ENCODE peak calls at places on chromosomes 2 and 18, in eight cellular contexts. One of them, this sample, is unnamed.

GRCh38 chr2:226772389-226773179 is 27.0 kb downstream of the IRS1 start:
- DNase-seq in HCT116: no peak
- DNase-seq in PC-3: no peak
- DNase-seq in GM23338: no peak
- DNase-seq in OCI-LY7: peak; percentile 95
- DNase-seq in MM.1S: peak; percentile 99
- DNase-seq in neural progenitor cell: no peak
- DNase-seq in SK-N-SH: no peak
- DNase-seq in this sample: no peak

GRCh38 chr2:137888845-137889244 is 75.4 kb upstream of the HNMT start:
- DNase-seq in MM.1S: peak; percentile 45
- DNase-seq in neural progenitor cell: peak; percentile 67
- DNase-seq in HCT116: peak; percentile 10
- DNase-seq in SK-N-SH: peak; percentile 25
- DNase-seq in OCI-LY7: no peak
- DNase-seq in GM23338: peak; percentile 75
- DNase-seq in PC-3: peak; percentile 66
- DNase-seq in this sample: peak; percentile 61

GRCh38 chr18:24027156-24027555 is 12.6 kb downstream of the TTC39C start:
- DNase-seq in MM.1S: no peak
- DNase-seq in HCT116: no peak
- DNase-seq in GM23338: no peak
- DNase-seq in SK-N-SH: no peak
- DNase-seq in PC-3: peak; percentile 84
- DNase-seq in neural progenitor cell: no peak
- DNase-seq in OCI-LY7: no peak
- DNase-seq in this sample: no peak

GRCh38 chr2:38010995-38011394 is 65.0 kb downstream of the CYP1B1 start:
- DNase-seq in MM.1S: no peak
- DNase-seq in GM23338: no peak
- DNase-seq in HCT116: no peak
- DNase-seq in OCI-LY7: no peak
- DNase-seq in PC-3: peak; percentile 91
- DNase-seq in SK-N-SH: no peak
- DNase-seq in neural progenitor cell: no peak
- DNase-seq in this sample: no peak

GRCh38 chr2:18050001-18050400 is 171.5 kb downstream of the KCNS3 start:
- DNase-seq in neural progenitor cell: no peak
- DNase-seq in OCI-LY7: no peak
- DNase-seq in MM.1S: no peak
- DNase-seq in HCT116: no peak
- DNase-seq in SK-N-SH: no peak
- DNase-seq in PC-3: peak; percentile 45
- DNase-seq in GM23338: no peak
- DNase-seq in this sample: no peak

GRCh38 chr2:109061736-109062557 is 67.1 kb upstream of the SH3RF3 start:
- DNase-seq in OCI-LY7: no peak
- DNase-seq in MM.1S: no peak
- DNase-seq in GM23338: no peak
- DNase-seq in HCT116: no peak
- DNase-seq in neural progenitor cell: no peak
- DNase-seq in SK-N-SH: no peak
- DNase-seq in PC-3: no peak
- DNase-seq in this sample: peak; percentile 69

GRCh38 chr18:49495480-49495879 is 8.4 kb upstream of the C18orf32 start:
- DNase-seq in OCI-LY7: no peak
- DNase-seq in HCT116: no peak
- DNase-seq in MM.1S: no peak
- DNase-seq in SK-N-SH: no peak
- DNase-seq in GM23338: no peak
- DNase-seq in PC-3: no peak
- DNase-seq in neural progenitor cell: no peak
- DNase-seq in this sample: no peak

GRCh38 chr2:49416252-49416651 is 261.9 kb upstream of the FSHR start:
- DNase-seq in HCT116: no peak
- DNase-seq in PC-3: no peak
- DNase-seq in OCI-LY7: no peak
- DNase-seq in GM23338: no peak
- DNase-seq in neural progenitor cell: no peak
- DNase-seq in SK-N-SH: no peak
- DNase-seq in MM.1S: no peak
- DNase-seq in this sample: peak; percentile 14

GRCh38 chr2:137467246-137467862 is 496.9 kb upstream of the HNMT start:
- DNase-seq in MM.1S: peak; percentile 36
- DNase-seq in neural progenitor cell: peak; percentile 61
- DNase-seq in OCI-LY7: peak; percentile 39
- DNase-seq in SK-N-SH: peak; percentile 44
- DNase-seq in PC-3: peak; percentile 71
- DNase-seq in GM23338: peak; percentile 72
- DNase-seq in HCT116: no peak
- DNase-seq in this sample: peak; percentile 67

GRCh38 chr18:62987859-62988258 is 272.5 kb downstream of the PHLPP1 start:
- DNase-seq in GM23338: no peak
- DNase-seq in PC-3: no peak
- DNase-seq in MM.1S: no peak
- DNase-seq in OCI-LY7: no peak
- DNase-seq in HCT116: no peak
- DNase-seq in neural progenitor cell: no peak
- DNase-seq in SK-N-SH: no peak
- DNase-seq in this sample: no peak

GRCh38 chr2:237509905-237510304 is 22.9 kb downstream of the MLPH start:
- DNase-seq in MM.1S: no peak
- DNase-seq in PC-3: no peak
- DNase-seq in GM23338: no peak
- DNase-seq in OCI-LY7: no peak
- DNase-seq in HCT116: no peak
- DNase-seq in neural progenitor cell: no peak
- DNase-seq in SK-N-SH: no peak
- DNase-seq in this sample: no peak

GRCh38 chr2:152600698-152601097 is 116.6 kb downstream of the PRPF40A start:
- DNase-seq in HCT116: no peak
- DNase-seq in OCI-LY7: no peak
- DNase-seq in SK-N-SH: no peak
- DNase-seq in GM23338: no peak
- DNase-seq in neural progenitor cell: no peak
- DNase-seq in MM.1S: no peak
- DNase-seq in PC-3: no peak
- DNase-seq in this sample: no peak

GRCh38 chr2:129069875-129070594 is 751.4 kb upstream of the HS6ST1 start:
- DNase-seq in SK-N-SH: no peak
- DNase-seq in GM23338: no peak
- DNase-seq in neural progenitor cell: no peak
- DNase-seq in MM.1S: no peak
- DNase-seq in OCI-LY7: no peak
- DNase-seq in HCT116: no peak
- DNase-seq in PC-3: no peak
- DNase-seq in this sample: peak; percentile 40

GRCh38 chr2:69916151-69916550 is 1.2 kb downstream of the MXD1 start:
- DNase-seq in MM.1S: no peak
- DNase-seq in GM23338: no peak
- DNase-seq in neural progenitor cell: no peak
- DNase-seq in SK-N-SH: no peak
- DNase-seq in PC-3: peak; percentile 74
- DNase-seq in HCT116: no peak
- DNase-seq in OCI-LY7: no peak
- DNase-seq in this sample: no peak

GRCh38 chr2:233480490-233481202 is 85.9 kb downstream of the USP40 start:
- DNase-seq in HCT116: no peak
- DNase-seq in PC-3: peak; percentile 76
- DNase-seq in SK-N-SH: no peak
- DNase-seq in OCI-LY7: peak; percentile 71
- DNase-seq in neural progenitor cell: peak; percentile 27
- DNase-seq in GM23338: no peak
- DNase-seq in MM.1S: no peak
- DNase-seq in this sample: no peak

GRCh38 chr2:193818801-193819499 is 1624.2 kb upstream of the TMEFF2 start:
- DNase-seq in HCT116: no peak
- DNase-seq in neural progenitor cell: no peak
- DNase-seq in SK-N-SH: no peak
- DNase-seq in OCI-LY7: no peak
- DNase-seq in MM.1S: no peak
- DNase-seq in PC-3: no peak
- DNase-seq in GM23338: no peak
- DNase-seq in this sample: no peak

GRCh38 chr2:53452957-53453748 is 314.5 kb upstream of the CHAC2 start:
- DNase-seq in OCI-LY7: no peak
- DNase-seq in SK-N-SH: no peak
- DNase-seq in GM23338: no peak
- DNase-seq in MM.1S: no peak
- DNase-seq in HCT116: no peak
- DNase-seq in neural progenitor cell: no peak
- DNase-seq in PC-3: no peak
- DNase-seq in this sample: peak; percentile 11

GRCh38 chr2:241844066-241844728 is 14.5 kb downstream of the PDCD1 start:
- DNase-seq in OCI-LY7: no peak
- DNase-seq in neural progenitor cell: peak; percentile 79
- DNase-seq in HCT116: peak; percentile 32
- DNase-seq in PC-3: peak; percentile 69
- DNase-seq in MM.1S: peak; percentile 65
- DNase-seq in SK-N-SH: peak; percentile 87
- DNase-seq in GM23338: peak; percentile 73
- DNase-seq in this sample: peak; percentile 93

GRCh38 chr2:118667964-118668363 is 179.5 kb downstream of the EN1 start:
- DNase-seq in neural progenitor cell: no peak
- DNase-seq in GM23338: no peak
- DNase-seq in MM.1S: no peak
- DNase-seq in SK-N-SH: no peak
- DNase-seq in OCI-LY7: no peak
- DNase-seq in HCT116: no peak
- DNase-seq in PC-3: peak; percentile 27
- DNase-seq in this sample: no peak

GRCh38 chr18:3579701-3580100 is 129.7 kb downstream of the TGIF1 start:
- DNase-seq in neural progenitor cell: no peak
- DNase-seq in MM.1S: no peak
- DNase-seq in OCI-LY7: no peak
- DNase-seq in GM23338: no peak
- DNase-seq in PC-3: peak; percentile 58
- DNase-seq in SK-N-SH: no peak
- DNase-seq in HCT116: no peak
- DNase-seq in this sample: no peak

GRCh38 chr2:46983065-46983801 is 67.6 kb upstream of the MCFD2 start:
- DNase-seq in OCI-LY7: peak; percentile 94
- DNase-seq in PC-3: peak; percentile 55
- DNase-seq in GM23338: no peak
- DNase-seq in neural progenitor cell: no peak
- DNase-seq in HCT116: no peak
- DNase-seq in SK-N-SH: peak; percentile 63
- DNase-seq in MM.1S: peak; percentile 91
- DNase-seq in this sample: no peak

GRCh38 chr2:238714038-238714528 is 133.8 kb upstream of the TWIST2 start:
- DNase-seq in neural progenitor cell: no peak
- DNase-seq in HCT116: no peak
- DNase-seq in MM.1S: no peak
- DNase-seq in OCI-LY7: no peak
- DNase-seq in PC-3: no peak
- DNase-seq in SK-N-SH: no peak
- DNase-seq in GM23338: no peak
- DNase-seq in this sample: no peak
- TF ChIP-seq EZH2phosphoT487 in neural progenitor cell: no peak
- TF ChIP-seq EZH2phosphoT487 in HCT116: no peak
- TF ChIP-seq EZH2phosphoT487 in MM.1S: no peak
- TF ChIP-seq EZH2phosphoT487 in OCI-LY7: no peak
- TF ChIP-seq EZH2phosphoT487 in PC-3: no peak
- TF ChIP-seq EZH2phosphoT487 in SK-N-SH: no peak
- TF ChIP-seq EZH2phosphoT487 in GM23338: no peak
- TF ChIP-seq EZH2phosphoT487 in this sample: no peak

GRCh38 chr2:165467921-165468320 is 1.6 kb upstream of the CSRNP3 start:
- DNase-seq in PC-3: no peak
- DNase-seq in MM.1S: no peak
- DNase-seq in OCI-LY7: no peak
- DNase-seq in GM23338: peak; percentile 54
- DNase-seq in SK-N-SH: no peak
- DNase-seq in HCT116: no peak
- DNase-seq in neural progenitor cell: no peak
- DNase-seq in this sample: no peak

GRCh38 chr2:165471349-165471975 is 2.0 kb downstream of the CSRNP3 start:
- DNase-seq in SK-N-SH: peak; percentile 15
- DNase-seq in MM.1S: no peak
- DNase-seq in neural progenitor cell: no peak
- DNase-seq in GM23338: no peak
- DNase-seq in HCT116: no peak
- DNase-seq in PC-3: no peak
- DNase-seq in OCI-LY7: no peak
- DNase-seq in this sample: no peak

GRCh38 chr2:165466386-165466785 is 3.1 kb upstream of the CSRNP3 start:
- DNase-seq in PC-3: no peak
- DNase-seq in GM23338: no peak
- DNase-seq in SK-N-SH: no peak
- DNase-seq in neural progenitor cell: no peak
- DNase-seq in MM.1S: no peak
- DNase-seq in OCI-LY7: no peak
- DNase-seq in HCT116: no peak
- DNase-seq in this sample: no peak

GRCh38 chr2:165470351-165470750 is 853 bp downstream of the CSRNP3 start:
- DNase-seq in OCI-LY7: no peak
- DNase-seq in GM23338: no peak
- DNase-seq in SK-N-SH: no peak
- DNase-seq in MM.1S: no peak
- DNase-seq in PC-3: no peak
- DNase-seq in neural progenitor cell: no peak
- DNase-seq in HCT116: no peak
- DNase-seq in this sample: no peak

DNA sequence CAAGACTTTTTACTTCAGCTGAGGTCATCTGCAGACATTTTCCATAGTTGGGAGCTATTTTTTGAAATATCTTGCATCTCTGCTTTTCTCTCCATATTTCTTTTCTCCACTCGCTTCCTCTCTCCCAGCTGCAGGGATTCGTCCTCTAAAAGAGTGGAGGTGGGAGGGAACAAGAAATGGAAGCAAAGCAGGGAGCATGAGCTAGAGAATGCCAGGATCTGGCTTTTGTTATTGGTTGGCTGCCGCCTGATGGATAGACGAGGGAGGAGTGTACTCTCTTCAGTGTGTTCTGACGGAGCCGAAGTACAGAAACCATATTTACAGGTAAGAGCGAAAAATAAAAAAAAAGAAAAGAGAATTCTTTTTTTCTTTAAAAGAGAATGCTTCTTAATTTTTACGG is at the start of gene CSRNP3:
- DNase-seq in GM23338: peak; percentile 95
- DNase-seq in OCI-LY7: no peak
- DNase-seq in PC-3: peak; percentile 97
- DNase-seq in SK-N-SH: peak; percentile 53
- DNase-seq in HCT116: peak; percentile 12
- DNase-seq in neural progenitor cell: peak; percentile 89
- DNase-seq in MM.1S: no peak
- DNase-seq in this sample: peak; percentile 91
- TF ChIP-seq EZH2phosphoT487 in GM23338: no peak
- TF ChIP-seq EZH2phosphoT487 in OCI-LY7: no peak
- TF ChIP-seq EZH2phosphoT487 in PC-3: no peak
- TF ChIP-seq EZH2phosphoT487 in SK-N-SH: no peak
- TF ChIP-seq EZH2phosphoT487 in HCT116: no peak
- TF ChIP-seq EZH2phosphoT487 in neural progenitor cell: no peak
- TF ChIP-seq EZH2phosphoT487 in MM.1S: no peak
- TF ChIP-seq EZH2phosphoT487 in this sample: no peak

GRCh38 chr2:26355038-26355995 is 8.7 kb upstream of the ADGRF3 start:
- DNase-seq in SK-N-SH: no peak
- DNase-seq in OCI-LY7: no peak
- DNase-seq in HCT116: peak; percentile 97
- DNase-seq in MM.1S: no peak
- DNase-seq in GM23338: peak; percentile 66
- DNase-seq in PC-3: peak; percentile 96
- DNase-seq in neural progenitor cell: no peak
- DNase-seq in this sample: peak; percentile 71
- TF ChIP-seq EZH2phosphoT487 in SK-N-SH: no peak
- TF ChIP-seq EZH2phosphoT487 in OCI-LY7: no peak
- TF ChIP-seq EZH2phosphoT487 in HCT116: no peak
- TF ChIP-seq EZH2phosphoT487 in MM.1S: no peak
- TF ChIP-seq EZH2phosphoT487 in GM23338: no peak
- TF ChIP-seq EZH2phosphoT487 in PC-3: no peak
- TF ChIP-seq EZH2phosphoT487 in neural progenitor cell: no peak
- TF ChIP-seq EZH2phosphoT487 in this sample: no peak

GRCh38 chr2:232327089-232328037 is 51.2 kb upstream of the ALPP start:
- DNase-seq in HCT116: peak; percentile 27
- DNase-seq in neural progenitor cell: peak; percentile 81
- DNase-seq in MM.1S: peak; percentile 54
- DNase-seq in GM23338: peak; percentile 85
- DNase-seq in SK-N-SH: peak; percentile 85
- DNase-seq in PC-3: peak; percentile 81
- DNase-seq in OCI-LY7: peak; percentile 67
- DNase-seq in this sample: peak; percentile 83
- TF ChIP-seq EZH2phosphoT487 in HCT116: no peak
- TF ChIP-seq EZH2phosphoT487 in neural progenitor cell: no peak
- TF ChIP-seq EZH2phosphoT487 in MM.1S: no peak
- TF ChIP-seq EZH2phosphoT487 in GM23338: no peak
- TF ChIP-seq EZH2phosphoT487 in SK-N-SH: no peak
- TF ChIP-seq EZH2phosphoT487 in PC-3: no peak
- TF ChIP-seq EZH2phosphoT487 in OCI-LY7: no peak
- TF ChIP-seq EZH2phosphoT487 in this sample: no peak

This sample was measured in hepatocyte.